ENCODE peak calls at places on chromosomes 3 and 15, in six cellular contexts. N is NCI-H2029; L is stimulated activated CD4-positive, alpha-beta T cell treated with anti-CD3 and anti-CD28 coated beads, TNF-alpha, amount 100 ng/mL, for 4 hours; F is naive thymus-derived CD4-positive, alpha-beta T cell; S is nephron progenitor cell; E is NCI-H146. H is an unnamed sample.

GRCh38 chr15:75857886-75858285 is 14.6 kb downstream of the UBE2Q2 start:
- DNase-seq in N (no peak), L (no peak), F (no peak), S (no peak), E (no peak), H (no peak)

GRCh38 chr3:49673715-49674490 is at the start of gene APEH:
- DNase-seq in N (no peak), L (peak), F (peak), S (peak), E (no peak), H (peak)

GRCh38 chr3:12553921-12554391 is 2.9 kb upstream of the MKRN2 start:
- DNase-seq in N (peak), L (no peak), F (no peak), S (no peak), E (no peak), H (peak)

GRCh38 chr3:64176461-64176996 is 48.7 kb downstream of the PRICKLE2 start:
- DNase-seq in N (no peak), L (no peak), F (no peak), S (no peak), E (no peak), H (no peak)

GRCh38 chr3:62149962-62150361 is 223.4 kb downstream of the FEZF2 start:
- DNase-seq in N (no peak), L (no peak), F (no peak), S (no peak), E (no peak), H (no peak)

GRCh38 chr3:172150896-172151295 is 111.5 kb downstream of the FNDC3B start:
- DNase-seq in N (no peak), L (no peak), F (no peak), S (no peak), E (no peak), H (no peak)

GRCh38 chr3:197507541-197507940 is 48.2 kb downstream of the BDH1 start:
- DNase-seq in N (no peak), L (no peak), F (no peak), S (no peak), E (no peak), H (no peak)

GRCh38 chr15:40097968-40098476 is 10.7 kb downstream of the BMF start:
- DNase-seq in N (peak), L (no peak), F (no peak), S (no peak), E (peak), H (no peak)

GRCh38 chr15:43441316-43441715 is 51.6 kb downstream of the TP53BP1 start:
- DNase-seq in N (no peak), L (no peak), F (no peak), S (no peak), E (peak), H (no peak)

GRCh38 chr15:70636540-70637165 is 126.7 kb downstream of the UACA start:
- DNase-seq in N (no peak), L (no peak), F (no peak), S (no peak), E (no peak), H (no peak)

GRCh38 chr3:141360888-141361598 is 7.3 kb upstream of the ZBTB38 start:
- DNase-seq in N (peak), L (no peak), F (peak), S (no peak), E (peak), H (peak)

GRCh38 chr3:188043891-188044290 is 110.1 kb upstream of the LPP start:
- DNase-seq in N (no peak), L (no peak), F (no peak), S (no peak), E (no peak), H (no peak)